ENCODE peak calls at places on chromosomes 3 and 15, in eight cellular contexts. Y, S, V, D, M, A, L and R are unnamed samples.

GRCh38 chr3:71601811-71602210 is 18.3 kb upstream of the FOXP1 start:
- DNase-seq in Y (no peak), S (no peak), V (no peak), D (peak; percentile 41), M (peak; percentile 68), A (no peak), L (no peak), R (peak; percentile 67)

GRCh38 chr3:56917740-56918568 is 116.2 kb upstream of the ARHGEF3 start:
- DNase-seq in Y (no peak), S (no peak), V (no peak), D (no peak), M (no peak), A (no peak), L (no peak), R (no peak)

GRCh38 chr3:21599890-21600289 is 151.1 kb downstream of the ZNF385D start:
- DNase-seq in Y (no peak), S (no peak), V (no peak), D (no peak), M (no peak), A (no peak), L (no peak), R (no peak)

GRCh38 chr3:132083583-132084372 is 49.0 kb upstream of the CPNE4 start:
- DNase-seq in Y (no peak), S (no peak), V (no peak), D (peak; percentile 53), M (peak; percentile 76), A (no peak), L (no peak), R (peak; percentile 90)

GRCh38 chr15:90165659-90166489 is 35.3 kb upstream of the SEMA4B start:
- DNase-seq in Y (peak; percentile 99), S (no peak), V (peak; percentile 78), D (peak; percentile 96), M (peak; percentile 98), A (no peak), L (peak; percentile 69), R (peak; percentile 99)

GRCh38 chr15:50143255-50143860 is 24.3 kb upstream of the ATP8B4 start:
- DNase-seq in Y (no peak), S (no peak), V (no peak), D (no peak), M (no peak), A (no peak), L (no peak), R (no peak)

GRCh38 chr15:52206446-52206845 is 15.3 kb upstream of the GNB5 start:
- DNase-seq in Y (no peak), S (no peak), V (no peak), D (no peak), M (no peak), A (no peak), L (no peak), R (no peak)

GRCh38 chr3:36954452-36955134 is 9.7 kb upstream of the TRANK1 start:
- DNase-seq in Y (no peak), S (no peak), V (no peak), D (no peak), M (no peak), A (no peak), L (no peak), R (no peak)

GRCh38 chr3:189786479-189787064 is 155.4 kb downstream of the TP63 start:
- DNase-seq in Y (no peak), S (no peak), V (no peak), D (no peak), M (no peak), A (no peak), L (no peak), R (no peak)

GRCh38 chr15:26744894-26745293 is 28.0 kb downstream of the GABRB3 start:
- DNase-seq in Y (no peak), S (no peak), V (no peak), D (no peak), M (no peak), A (no peak), L (no peak), R (no peak)

GRCh38 chr3:132984181-132984580 is 54.0 kb upstream of the TMEM108 start:
- DNase-seq in Y (peak; percentile 2), S (no peak), V (no peak), D (no peak), M (no peak), A (no peak), L (no peak), R (peak; percentile 5)

GRCh38 chr15:82043130-82043673 is 2.6 kb downstream of the MEX3B start:
- DNase-seq in Y (no peak), S (peak; percentile 46), V (no peak), D (no peak), M (no peak), A (no peak), L (no peak), R (no peak)

GRCh38 chr3:135905058-135905724 is 60.3 kb upstream of the PPP2R3A start:
- DNase-seq in Y (no peak), S (peak; percentile 28), V (no peak), D (no peak), M (no peak), A (no peak), L (no peak), R (peak; percentile 30)

GRCh38 chr15:89178307-89178977 is 42.9 kb downstream of the RLBP1 start:
- DNase-seq in Y (no peak), S (no peak), V (no peak), D (no peak), M (no peak), A (no peak), L (no peak), R (no peak)

GRCh38 chr3:172666181-172666872 is 44.5 kb downstream of the NCEH1 start:
- DNase-seq in Y (no peak), S (no peak), V (no peak), D (no peak), M (no peak), A (no peak), L (no peak), R (peak; percentile 35)

GRCh38 chr3:112083239-112083638 is 3.0 kb upstream of the C3orf52 start:
- DNase-seq in Y (peak; percentile 56), S (no peak), V (no peak), D (no peak), M (no peak), A (no peak), L (no peak), R (no peak)

GRCh38 chr3:20046556-20046955 is 6.3 kb downstream of the KAT2B start:
- DNase-seq in Y (no peak), S (no peak), V (no peak), D (no peak), M (no peak), A (no peak), L (no peak), R (no peak)
- TF ChIP-seq CTCF in Y (no peak), S (no peak), V (no peak), D (no peak), M (no peak), A (no peak), L (no peak), R (no peak)

GRCh38 chr3:127608362-127608718 is 10.1 kb downstream of the MCM2 start:
- DNase-seq in Y (no peak), S (no peak), V (no peak), D (no peak), M (no peak), A (no peak), L (no peak), R (no peak)

GRCh38 chr3:127610105-127610504 is 11.9 kb downstream of the MCM2 start:
- DNase-seq in Y (no peak), S (no peak), V (no peak), D (no peak), M (peak; percentile 34), A (no peak), L (no peak), R (no peak)

GRCh38 chr3:127606086-127606805 is 8.0 kb downstream of the MCM2 start:
- DNase-seq in Y (no peak), S (no peak), V (no peak), D (no peak), M (no peak), A (no peak), L (no peak), R (no peak)

GRCh38 chr3:127606981-127607595 is 8.9 kb downstream of the MCM2 start:
- DNase-seq in Y (no peak), S (no peak), V (no peak), D (no peak), M (no peak), A (no peak), L (no peak), R (no peak)

DNA sequence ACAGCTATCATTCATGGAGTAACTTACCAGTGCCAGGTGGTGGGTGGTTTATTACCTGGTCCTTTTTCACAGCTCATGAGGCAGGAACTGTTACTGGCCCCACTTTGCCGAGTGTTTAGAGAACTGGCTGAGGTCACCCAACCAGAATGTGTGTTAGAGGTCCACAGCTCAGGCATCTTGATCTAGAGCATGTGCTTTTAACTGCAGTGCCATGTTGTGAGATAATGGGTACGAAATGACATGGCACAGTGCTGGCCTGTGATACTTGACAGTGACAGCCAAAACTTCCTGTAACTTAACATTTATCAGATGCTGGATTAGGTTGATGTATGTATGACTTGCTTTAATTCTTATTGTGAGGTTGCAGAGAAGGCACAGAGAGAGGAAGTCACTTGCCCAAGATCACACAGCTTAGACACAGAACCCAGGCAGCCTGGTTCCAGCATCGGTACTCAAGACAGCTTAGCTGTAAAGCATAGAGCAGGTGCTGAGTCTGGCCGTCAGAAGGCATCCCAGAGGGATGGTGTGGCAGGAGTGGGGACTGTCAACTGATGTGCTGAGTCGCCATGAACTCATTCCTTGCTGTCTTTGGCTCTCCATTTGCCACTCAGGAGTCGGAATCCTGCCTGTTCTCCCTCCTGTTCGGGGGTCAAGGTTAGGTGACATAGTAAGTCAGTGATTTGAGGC is 9.6 kb downstream of the MCM2 start:
- DNase-seq in Y (no peak), S (no peak), V (no peak), D (no peak), M (no peak), A (no peak), L (no peak), R (no peak)
- TF ChIP-seq CTCF in Y (no peak), S (no peak), V (no peak), D (no peak), M (no peak), A (no peak), L (no peak), R (no peak)

DNA sequence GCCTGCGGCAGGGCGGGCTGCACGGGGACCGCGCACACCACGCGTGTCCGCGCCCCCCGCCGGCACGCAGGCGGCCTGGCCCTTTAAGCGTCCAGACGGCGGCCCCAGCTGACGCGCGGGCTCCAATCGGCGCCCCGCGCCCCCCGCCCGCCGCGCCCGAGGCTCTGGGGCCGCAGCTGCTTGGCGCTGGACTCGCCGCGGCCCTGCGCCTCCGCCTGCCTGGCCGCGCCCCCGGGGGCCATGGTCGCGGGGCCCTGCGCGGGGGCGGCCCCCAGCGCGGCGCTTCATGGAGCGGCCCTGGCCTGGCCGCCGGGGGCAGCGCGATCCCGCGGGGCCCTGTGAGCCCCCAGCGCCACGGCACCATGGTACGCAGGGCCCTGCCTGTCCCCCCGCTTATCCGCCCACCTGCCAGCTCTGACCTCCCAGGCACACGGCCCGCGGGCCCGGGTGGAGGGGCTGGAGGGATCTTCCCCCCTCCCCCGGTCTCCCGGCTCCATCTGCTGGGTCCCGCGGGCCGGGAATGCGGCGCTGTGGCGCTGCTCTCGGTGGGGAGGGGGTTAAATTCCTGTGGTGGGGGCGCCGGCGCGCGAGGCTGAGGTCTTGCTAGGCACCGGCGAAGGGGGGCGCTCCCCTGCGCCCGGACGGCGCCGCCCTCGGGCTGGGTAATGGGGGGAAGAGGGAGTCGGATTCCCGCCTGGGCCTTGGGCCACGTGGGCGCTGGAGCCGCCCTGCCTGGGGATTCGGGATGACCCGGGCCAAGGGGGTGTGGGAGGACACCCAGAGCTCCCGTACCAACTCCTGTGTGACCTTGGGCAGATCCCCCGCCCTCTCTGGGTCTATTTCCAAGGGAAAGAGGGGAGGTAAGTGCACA is 1.1 kb downstream of the ZBTB47 start:
- DNase-seq in Y (peak; percentile 74), S (peak; percentile 92), V (peak; percentile 80), D (no peak), M (no peak), A (peak; percentile 57), L (no peak), R (no peak)
- TF ChIP-seq CTCF in Y (no peak), S (peak; percentile 59), V (no peak), D (no peak), M (no peak), A (peak; percentile 42), L (no peak), R (no peak)

GRCh38 chr3:64304996-64305395 is 79.7 kb upstream of the PRICKLE2 start:
- DNase-seq in Y (no peak), S (no peak), V (no peak), D (no peak), M (no peak), A (no peak), L (no peak), R (no peak)
- TF ChIP-seq CTCF in Y (no peak), S (no peak), V (no peak), D (no peak), M (no peak), A (no peak), L (no peak), R (no peak)